ENCODE peak calls at places on chromosomes 6 and 20, in six cellular contexts. S is LNCaP clone FGC, W is mucosa of descending colon, T is fibroblast of pulmonary artery, R is mesothelial cell of epicardium, O is AG09309. H is an unnamed sample.

GRCh38 chr20:63066506-63067265 is 59.9 kb upstream of the BHLHE23 start:
- DNase-seq in R (no peak), S (no peak), W (no peak), O (no peak), T (no peak), H (no peak)

GRCh38 chr6:52227495-52227894 is 16.8 kb downstream of the IL17F start:
- DNase-seq in W (no peak), R (no peak), O (no peak), T (no peak), S (no peak), H (peak; percentile 75)

GRCh38 chr6:136173519-136174507 is 76.3 kb downstream of the MTFR2 start:
- DNase-seq in S (no peak), O (no peak), T (peak; percentile 87), R (no peak), W (no peak), H (no peak)

GRCh38 chr6:125869427-125869826 is 78.7 kb downstream of the NCOA7 start:
- DNase-seq in R (no peak), W (no peak), S (no peak), T (no peak), O (no peak), H (no peak)

GRCh38 chr20:56735087-56735642 is 106.1 kb downstream of the TFAP2C start:
- DNase-seq in R (no peak), T (no peak), O (no peak), S (no peak), W (no peak), H (no peak)

GRCh38 chr6:170067257-170067656 is 223.6 kb downstream of the DLL1 start:
- DNase-seq in W (no peak), T (no peak), O (no peak), R (peak; percentile 7), S (no peak), H (no peak)

GRCh38 chr20:5073154-5074049 is 46.4 kb downstream of the PCNA start:
- DNase-seq in O (peak; percentile 43), T (peak; percentile 48), R (no peak), S (peak; percentile 93), W (peak; percentile 95), H (no peak)

GRCh38 chr20:35339007-35339406 is 46.8 kb upstream of the FAM83C start:
- DNase-seq in R (no peak), T (peak; percentile 78), O (peak; percentile 84), S (no peak), W (no peak), H (no peak)

GRCh38 chr20:1509237-1509636 is 18.0 kb upstream of the SIRPB2 start:
- DNase-seq in R (no peak), O (no peak), W (peak; percentile 32), S (peak; percentile 8), T (peak; percentile 38), H (peak; percentile 32)

GRCh38 chr6:54970337-54970736 is 123.8 kb downstream of the FAM83B start:
- DNase-seq in S (no peak), T (no peak), W (no peak), R (no peak), O (no peak), H (no peak)

GRCh38 chr6:28537065-28537464 is 11.4 kb downstream of the GPX5 start:
- DNase-seq in W (no peak), S (no peak), R (no peak), O (no peak), T (peak; percentile 39), H (no peak)

GRCh38 chr6:31945507-31946369 is at the start of gene CFB:
- DNase-seq in T (peak; percentile 90), R (no peak), W (peak; percentile 84), O (peak; percentile 46), S (no peak), H (no peak)

GRCh38 chr6:91634791-91635190 is 1047.9 kb upstream of the MAP3K7 start:
- DNase-seq in R (no peak), S (no peak), O (no peak), T (no peak), W (no peak), H (no peak)

GRCh38 chr6:28929887-28930620 is 6.3 kb upstream of the TRIM27 start:
- DNase-seq in S (no peak), T (no peak), O (no peak), W (no peak), R (no peak), H (no peak)

GRCh38 chr6:121794630-121795029 is 359.2 kb downstream of the GJA1 start:
- DNase-seq in S (no peak), W (no peak), O (peak; percentile 84), R (no peak), T (peak; percentile 79), H (no peak)

GRCh38 chr6:108884211-108885059 is 36.2 kb downstream of the ARMC2 start:
- DNase-seq in T (no peak), W (no peak), R (no peak), O (no peak), S (no peak), H (no peak)
- TF ChIP-seq CTCF in T (no peak), W (no peak), R (no peak), O (no peak), S (no peak), H (no peak)

GRCh38 chr6:112600168-112600567 is 253.0 kb downstream of the RFPL4B start:
- DNase-seq in O (no peak), W (no peak), S (no peak), T (no peak), R (no peak), H (no peak)
- TF ChIP-seq CTCF in O (peak; percentile 26), W (no peak), S (peak; percentile 29), T (no peak), R (no peak), H (no peak)

GRCh38 chr20:18790787-18791186 is 22.8 kb upstream of the SCP2D1 start:
- DNase-seq in S (no peak), R (no peak), O (no peak), W (no peak), T (no peak), H (no peak)

GRCh38 chr20:18794428-18794787 is 19.2 kb upstream of the SCP2D1 start:
- DNase-seq in R (no peak), T (no peak), S (no peak), O (no peak), W (no peak), H (no peak)

GRCh38 chr20:18795366-18795765 is 18.2 kb upstream of the SCP2D1 start:
- DNase-seq in O (no peak), W (no peak), T (no peak), S (no peak), R (no peak), H (no peak)

GRCh38 chr20:18796282-18796833 is 17.2 kb upstream of the SCP2D1 start:
- DNase-seq in W (no peak), T (no peak), O (no peak), R (no peak), S (no peak), H (no peak)

GRCh38 chr20:18793625-18794427 is 19.8 kb upstream of the SCP2D1 start:
- DNase-seq in O (peak; percentile 61), S (peak; percentile 91), R (peak; percentile 61), T (peak; percentile 92), W (peak; percentile 95), H (peak; percentile 85)
- TF ChIP-seq CTCF in O (no peak), S (peak; percentile 43), R (no peak), T (no peak), W (no peak), H (peak; percentile 11)

DNA sequence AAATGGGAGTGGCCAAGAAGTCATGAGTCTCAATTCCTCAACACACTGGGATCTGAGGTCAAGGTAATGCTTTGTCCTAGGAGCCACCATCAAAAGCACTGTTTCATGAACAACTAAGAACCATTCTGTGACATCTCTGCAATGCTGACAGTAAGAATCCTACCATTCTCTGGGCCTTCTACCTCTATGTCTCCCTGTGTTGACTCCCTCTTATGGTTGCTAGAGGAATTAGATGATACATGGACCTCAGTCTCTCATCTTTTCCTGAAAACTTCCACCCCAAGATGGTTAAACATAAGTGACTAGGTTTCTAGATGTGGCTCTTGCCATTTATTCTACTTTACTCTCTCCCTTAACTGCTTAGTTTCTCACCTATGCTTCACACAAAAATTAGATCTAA is 9.1 kb downstream of the MTRF1L start:
- DNase-seq in W (no peak), S (no peak), T (no peak), O (no peak), R (no peak), H (no peak)
- TF ChIP-seq CTCF in W (no peak), S (no peak), T (peak; percentile 33), O (no peak), R (no peak), H (no peak)

GRCh38 chr6:68447112-68447511 is 188.0 kb upstream of the ADGRB3 start:
- DNase-seq in R (no peak), O (no peak), W (no peak), S (no peak), T (no peak), H (no peak)

GRCh38 chr6:68445926-68446325 is 189.2 kb upstream of the ADGRB3 start:
- DNase-seq in O (no peak), S (no peak), T (no peak), W (no peak), R (no peak), H (no peak)

GRCh38 chr6:68443704-68444103 is 191.4 kb upstream of the ADGRB3 start:
- DNase-seq in R (no peak), T (no peak), W (no peak), O (no peak), S (no peak), H (no peak)
- TF ChIP-seq CTCF in R (peak; percentile 84), T (peak; percentile 7), W (no peak), O (no peak), S (no peak), H (no peak)

DNA sequence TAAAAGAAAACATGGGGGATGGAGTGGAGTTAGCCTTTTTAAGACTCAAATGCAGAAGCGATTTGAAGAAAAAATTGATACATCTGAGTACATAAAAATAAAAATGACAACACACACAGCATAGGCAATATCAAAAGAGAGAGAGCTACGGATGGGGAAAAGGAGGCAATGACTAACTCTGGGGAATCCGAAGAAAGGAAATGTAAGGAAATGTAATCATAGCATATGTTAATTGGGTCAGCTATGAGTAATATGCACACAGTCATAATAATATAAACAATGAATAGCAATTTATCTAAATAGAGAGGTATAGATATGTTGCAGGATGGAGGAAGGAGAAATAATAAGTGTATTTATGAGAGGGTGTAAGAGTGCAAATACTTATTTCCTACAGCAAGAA is 83.4 kb downstream of the NOL4L start:
- DNase-seq in O (no peak), T (peak; percentile 35), W (no peak), R (no peak), S (no peak), H (no peak)
- TF ChIP-seq CTCF in O (no peak), T (no peak), W (no peak), R (no peak), S (no peak), H (no peak)

DNA sequence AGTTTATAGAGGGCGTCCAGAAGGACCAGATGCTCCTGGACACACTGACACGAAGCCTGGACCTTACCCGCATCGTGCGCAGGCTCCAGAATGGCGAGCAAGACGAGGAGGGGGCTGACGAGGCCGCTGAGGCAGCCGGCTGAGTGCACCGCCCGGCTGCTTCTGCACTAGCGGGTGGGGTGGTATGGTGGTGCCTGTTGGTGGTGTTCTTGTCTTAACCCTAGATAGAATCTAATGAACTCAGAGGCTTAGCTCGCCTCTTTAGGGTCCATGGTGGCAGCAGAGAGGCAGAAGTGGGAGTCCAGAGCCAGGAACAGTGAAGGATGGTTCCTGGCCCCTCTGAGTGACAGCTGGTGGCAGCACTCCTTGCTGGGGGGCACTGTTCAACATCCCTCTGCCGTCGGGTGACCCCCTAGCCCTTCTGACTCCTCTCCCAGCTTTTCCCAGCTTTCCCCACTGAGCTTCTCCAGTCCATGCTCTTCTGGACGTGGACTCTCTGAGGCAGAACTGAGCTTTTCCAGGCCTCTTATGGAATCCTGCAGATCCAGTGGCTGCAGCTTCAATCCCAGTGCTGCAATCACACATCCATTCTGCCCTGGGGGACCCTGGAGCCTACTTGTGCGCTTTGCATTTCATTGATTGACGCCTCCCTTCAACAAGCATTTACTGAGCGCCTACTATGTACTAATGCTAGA is 6.2 kb downstream of the GUCA1A start:
- DNase-seq in T (no peak), S (no peak), W (no peak), R (no peak), O (no peak), H (no peak)
- TF ChIP-seq CTCF in T (no peak), S (no peak), W (no peak), R (no peak), O (no peak), H (no peak)